ENCODE peak calls at places on chromosomes 13 and 19, in seven cellular contexts. D, W, T, X, J, P and H are unnamed samples.

GRCh38 chr13:51033431-51034185 is 77.5 kb downstream of the C13orf42 start:
- DNase-seq in T (no peak), P (no peak), W (no peak), D (no peak), J (no peak), X (no peak), H (no peak)

GRCh38 chr19:48810151-48810550 is 678 bp downstream of the BCAT2 start:
- DNase-seq in J (no peak), X (no peak), D (no peak), W (no peak), T (no peak), P (no peak), H (no peak)

GRCh38 chr13:44448875-44449274 is 75.3 kb downstream of the SERP2 start:
- DNase-seq in P (no peak), W (no peak), X (no peak), T (no peak), D (no peak), J (no peak), H (no peak)

GRCh38 chr19:19591133-19591825 is 27.2 kb downstream of the PBX4 start:
- DNase-seq in T (peak), J (no peak), W (peak), P (peak), D (peak), X (peak), H (peak)

GRCh38 chr19:18194208-18194530 is 1.2 kb downstream of the MPV17L2 start:
- DNase-seq in T (no peak), X (no peak), W (no peak), D (no peak), J (no peak), P (no peak), H (no peak)

GRCh38 chr13:88176231-88176630 is 505.1 kb downstream of the SLITRK5 start:
- DNase-seq in X (no peak), W (no peak), P (no peak), J (no peak), D (no peak), T (no peak), H (no peak)

GRCh38 chr19:2084993-2085720 is 11.0 kb downstream of the MOB3A start:
- DNase-seq in T (no peak), W (peak), D (no peak), X (no peak), P (peak), J (no peak), H (peak)

GRCh38 chr13:29689548-29689947 is 94.1 kb upstream of the SLC7A1 start:
- DNase-seq in D (no peak), T (no peak), P (no peak), W (no peak), J (no peak), X (no peak), H (no peak)

GRCh38 chr13:103531278-103531677 is 465.1 kb upstream of the SLC10A2 start:
- DNase-seq in J (no peak), T (no peak), D (no peak), W (no peak), X (no peak), P (no peak), H (no peak)

GRCh38 chr13:101499406-101499805 is 46.9 kb downstream of the ITGBL1 start:
- DNase-seq in W (no peak), P (no peak), D (no peak), X (no peak), J (no peak), T (peak), H (no peak)

GRCh38 chr19:44587863-44588752 is 25.3 kb upstream of the IGSF23 start:
- DNase-seq in P (no peak), D (peak), X (no peak), W (no peak), J (no peak), T (peak), H (peak)

GRCh38 chr19:44582581-44583265 is 30.6 kb upstream of the IGSF23 start:
- DNase-seq in D (no peak), W (no peak), P (no peak), X (peak), J (no peak), T (no peak), H (peak)

GRCh38 chr19:44581288-44581687 is 32.1 kb upstream of the IGSF23 start:
- DNase-seq in X (no peak), P (no peak), T (no peak), W (no peak), J (no peak), D (no peak), H (no peak)

GRCh38 chr19:44588753-44589112 is 24.6 kb upstream of the IGSF23 start:
- DNase-seq in P (no peak), J (no peak), W (no peak), T (no peak), X (no peak), D (no peak), H (no peak)

DNA sequence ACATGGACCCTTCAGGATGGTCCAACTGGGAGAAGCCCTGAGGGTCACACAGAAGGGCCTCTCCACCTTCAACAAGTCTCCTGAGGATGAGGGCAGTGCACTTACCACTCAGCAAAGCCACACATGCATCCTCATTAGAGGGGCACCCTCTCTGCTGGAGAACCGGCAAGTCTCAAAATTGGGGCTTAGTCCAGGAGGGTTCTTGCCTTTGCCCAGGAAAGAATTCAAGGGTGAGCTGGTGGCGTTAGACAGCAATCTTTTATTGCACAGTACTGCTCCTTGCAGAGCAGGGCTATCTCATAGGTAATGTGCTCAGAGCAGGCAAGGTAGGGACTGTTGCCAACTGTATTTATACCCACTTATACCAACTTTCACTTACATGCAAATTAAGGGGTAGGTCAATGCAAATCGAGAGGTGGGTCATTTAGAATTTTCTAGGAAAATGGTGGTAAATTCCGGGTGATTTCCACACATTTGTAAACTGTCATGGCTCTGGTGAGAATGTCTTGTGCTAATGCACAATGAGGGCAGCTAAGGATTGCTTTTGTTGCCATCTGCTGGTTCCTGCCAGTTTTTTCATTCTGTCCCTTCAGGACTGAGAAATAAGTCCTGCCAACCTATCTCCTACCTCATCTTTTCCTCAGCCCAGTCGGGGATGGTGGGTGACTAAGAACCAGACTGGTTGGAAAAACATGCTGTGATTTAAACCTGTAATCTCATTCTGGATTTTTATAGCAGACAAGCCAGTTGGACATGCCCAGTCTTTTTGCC is 27.8 kb upstream of the IGSF23 start:
- DNase-seq in T (peak), X (no peak), D (no peak), J (no peak), P (no peak), W (no peak), H (peak)
- TF ChIP-seq CTCF in T (no peak), X (no peak), D (peak), J (no peak), P (no peak), W (no peak), H (peak)

GRCh38 chr13:109436841-109437240 is 349.5 kb downstream of the IRS2 start:
- DNase-seq in P (no peak), D (no peak), X (no peak), W (no peak), J (no peak), T (no peak), H (no peak)
- TF ChIP-seq CTCF in P (no peak), D (no peak), X (no peak), W (no peak), J (no peak), T (no peak), H (no peak)

DNA sequence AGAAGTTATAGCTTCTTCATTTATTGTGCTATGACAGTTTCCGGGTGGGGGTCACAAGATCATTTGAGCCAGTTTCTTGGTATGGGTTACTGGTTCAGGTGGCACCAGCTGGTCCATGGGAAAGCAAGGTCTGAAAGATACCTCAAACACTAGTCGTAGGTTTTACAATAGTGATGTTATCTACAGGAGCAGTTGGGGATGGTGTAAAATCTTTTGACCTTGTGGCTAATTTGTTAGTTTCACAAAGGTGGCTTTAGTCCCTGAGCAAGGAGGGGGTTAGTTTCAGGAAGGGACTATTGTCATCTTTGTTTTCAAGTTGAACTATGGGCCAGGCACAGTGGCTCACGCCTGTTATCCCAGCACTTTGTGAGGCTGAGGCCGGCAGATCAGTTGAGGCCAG is 24.6 kb downstream of the CHST8 start:
- DNase-seq in P (no peak), T (no peak), X (no peak), W (no peak), J (no peak), D (no peak), H (no peak)
- TF ChIP-seq CTCF in P (no peak), T (no peak), X (no peak), W (no peak), J (no peak), D (no peak), H (no peak)

GRCh38 chr19:3595521-3596061 is 10.3 kb downstream of the GIPC3 start:
- DNase-seq in T (no peak), J (no peak), X (no peak), D (no peak), W (no peak), P (no peak), H (no peak)

GRCh38 chr19:3604227-3604986 is 2.3 kb downstream of the TBXA2R start:
- DNase-seq in W (no peak), T (no peak), J (peak), P (no peak), D (no peak), X (no peak), H (no peak)

GRCh38 chr19:3603121-3603841 is 3.4 kb downstream of the TBXA2R start:
- DNase-seq in D (no peak), T (no peak), X (no peak), J (peak), P (no peak), W (no peak), H (no peak)

GRCh38 chr19:3601021-3601420 is 5.7 kb downstream of the TBXA2R start:
- DNase-seq in X (no peak), J (no peak), P (no peak), W (no peak), D (no peak), T (no peak), H (no peak)

GRCh38 chr19:3599776-3600183 is 6.9 kb downstream of the TBXA2R start:
- DNase-seq in T (no peak), W (no peak), D (no peak), P (no peak), J (no peak), X (peak), H (no peak)
- TF ChIP-seq CTCF in T (peak), W (no peak), D (peak), P (no peak), J (no peak), X (peak), H (no peak)

GRCh38 chr13:69306766-69307165 is 800.9 kb upstream of the ATXN8OS start:
- DNase-seq in W (no peak), J (no peak), D (no peak), X (no peak), P (no peak), T (no peak), H (no peak)
- TF ChIP-seq CTCF in W (no peak), J (no peak), D (no peak), X (no peak), P (no peak), T (no peak), H (no peak)